ENCODE peak calls at places on chromosome 17, in six cellular contexts. L is aorta, B is heart left ventricle, J is endodermal cell, Q is astrocyte, E is right cardiac atrium. O is an unnamed sample. For H3K4me1, the result is how much of the 10 kb centered on the place peaks cover.

GRCh38 chr17:81928497-81929252 is 1.1 kb upstream of the MAFG start:
- DNase-seq in L (peak), B (no peak), J (peak), Q (no peak), E (no peak), O (no peak)

GRCh38 chr17:1829189-1829578 is 518 bp downstream of the SMYD4 start:
- DNase-seq in L (no peak), B (no peak), J (no peak), Q (no peak), E (no peak), O (no peak)

GRCh38 chr17:65942592-65942991 is 249.3 kb downstream of the CEP112 start:
- DNase-seq in L (no peak), B (no peak), J (no peak), Q (no peak), E (no peak), O (no peak)

GRCh38 chr17:8459109-8459508 is 23.4 kb downstream of the NDEL1 start:
- DNase-seq in L (no peak), B (no peak), J (no peak), Q (no peak), E (no peak), O (no peak)

GRCh38 chr17:74981318-74981978 is 6.0 kb upstream of the CDR2L start:
- DNase-seq in L (no peak), B (no peak), J (peak), Q (peak), E (no peak), O (no peak)

GRCh38 chr17:41870627-41871026 is 5.4 kb upstream of the KLHL11 start:
- DNase-seq in L (no peak), B (no peak), J (peak), Q (no peak), E (no peak), O (no peak)

GRCh38 chr17:67208232-67208631 is 36.8 kb downstream of the HELZ start:
- DNase-seq in L (no peak), B (no peak), J (no peak), Q (no peak), E (no peak), O (peak)

GRCh38 chr17:36674278-36674650 is 72.9 kb downstream of the MRM1 start:
- DNase-seq in L (no peak), B (no peak), J (no peak), Q (no peak), E (no peak), O (peak)

GRCh38 chr17:8365143-8365542 is 11.4 kb downstream of the KRABD2 start:
- DNase-seq in L (no peak), B (no peak), J (no peak), Q (peak), E (no peak), O (no peak)

GRCh38 chr17:76139801-76140660 is 1.0 kb downstream of the FOXJ1 start:
- DNase-seq in L (peak), B (no peak), J (peak), Q (no peak), E (peak), O (peak)

GRCh38 chr17:60163108-60163784 is 13.5 kb downstream of the CA4 start:
- DNase-seq in L (no peak), B (no peak), J (peak), Q (no peak), E (no peak), O (no peak)

GRCh38 chr17:21397341-21398050 is 21.3 kb downstream of the KCNJ12 start:
- DNase-seq in L (no peak), B (no peak), J (no peak), Q (peak), E (no peak), O (no peak)

GRCh38 chr17:20154601-20155000 is 145.4 kb downstream of the SPECC1 start:
- DNase-seq in L (no peak), B (no peak), J (no peak), Q (no peak), E (no peak), O (no peak)

GRCh38 chr17:62629556-62630364 is 2.3 kb downstream of the MRC2 start:
- DNase-seq in L (no peak), B (peak), J (peak), Q (no peak), E (no peak), O (no peak)

GRCh38 chr17:20086416-20087074 is 77.4 kb downstream of the SPECC1 start:
- DNase-seq in L (no peak), B (no peak), J (peak), Q (no peak), E (peak), O (no peak)

GRCh38 chr17:27977751-27978688 is 64.5 kb upstream of the NLK start:
- DNase-seq in L (no peak), B (no peak), J (no peak), Q (no peak), E (no peak), O (no peak)

GRCh38 chr17:53061446-53061845 is 761.3 kb upstream of the KIF2B start:
- DNase-seq in L (no peak), B (no peak), J (peak), Q (no peak), E (no peak), O (no peak)
- H3K27ac ChIP-seq in L (no peak), B (no peak), J (no peak), Q (no peak), E (no peak), O (no peak)

GRCh38 chr17:77379837-77380236 is 239.1 kb downstream of the SEC14L1 start:
- DNase-seq in L (no peak), B (no peak), J (no peak), Q (no peak), E (peak), O (no peak)
- H3K4me1 ChIP-seq in L (under half), B (half or more), J (under half), Q (half or more), E (half or more), O (half or more)

GRCh38 chr17:6086603-6087400 is 16.6 kb downstream of the WSCD1 start:
- DNase-seq in L (no peak), B (no peak), J (no peak), Q (no peak), E (no peak), O (no peak)
- H3K27ac ChIP-seq in L (no peak), B (no peak), J (no peak), Q (no peak), E (no peak), O (no peak)

GRCh38 chr17:45313927-45314760 is 2.7 kb downstream of the MAP3K14 start:
- DNase-seq in L (no peak), B (no peak), J (no peak), Q (no peak), E (no peak), O (no peak)

GRCh38 chr17:45313419-45313771 is 3.4 kb downstream of the MAP3K14 start:
- DNase-seq in L (no peak), B (no peak), J (no peak), Q (no peak), E (no peak), O (no peak)

GRCh38 chr17:45316271-45317112 is at the start of gene MAP3K14:
- DNase-seq in L (peak), B (peak), J (peak), Q (peak), E (peak), O (peak)

GRCh38 chr17:45315583-45316270 is 1.1 kb downstream of the MAP3K14 start:
- DNase-seq in L (no peak), B (no peak), J (peak), Q (no peak), E (no peak), O (peak)

DNA sequence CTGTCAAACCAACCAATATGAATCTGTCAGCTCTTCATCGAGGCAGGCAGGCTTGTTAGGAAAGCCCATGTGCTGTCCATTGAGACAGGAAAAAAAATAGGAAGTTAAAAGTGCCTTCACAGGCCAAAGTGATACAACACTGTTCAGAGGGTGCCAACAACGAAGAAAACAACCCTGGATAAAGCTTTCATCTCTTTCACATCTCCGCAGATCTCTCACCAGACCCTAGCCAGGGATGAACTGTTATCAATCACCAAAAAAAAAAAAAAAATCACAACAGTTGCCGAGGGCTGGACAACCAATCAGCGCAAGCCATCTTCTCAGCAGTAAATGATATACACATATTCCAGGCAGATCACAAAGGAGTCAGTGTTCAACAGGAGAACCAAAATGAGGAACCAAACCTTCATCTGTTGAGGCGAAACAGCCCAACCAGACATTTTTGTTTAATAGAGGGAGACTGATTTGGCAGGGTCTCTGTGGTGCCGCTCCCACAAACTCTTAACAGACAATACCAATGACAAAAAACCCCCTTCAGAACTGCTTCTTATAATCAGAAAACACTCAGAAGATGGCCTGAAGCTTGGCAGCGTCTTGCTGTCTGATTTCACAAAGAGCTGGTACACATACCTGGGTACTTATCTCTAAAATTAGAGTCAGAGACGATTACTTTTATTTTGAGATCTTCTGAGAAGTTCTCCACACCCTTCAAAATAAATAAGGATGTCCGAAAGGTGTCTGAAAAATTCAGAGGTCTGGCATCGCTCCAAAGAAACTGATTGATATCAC is 1.9 kb downstream of the MAP3K14 start:
- DNase-seq in L (no peak), B (no peak), J (no peak), Q (no peak), E (no peak), O (no peak)
- H3K4me1 ChIP-seq in L (under half), B (half or more), J (under half), Q (half or more), E (under half), O (half or more)

O was measured in CD8-positive, alpha-beta memory T cell.